ENCODE peak calls at places on chromosome 1, in ten cellular contexts. I, A, F, L, Z, K, W, D, N and B are unnamed samples.

GRCh38 chr1:187226396-187226795 is 397.6 kb downstream of the PLA2G4A start:
- DNase-seq in I (no peak), A (no peak), F (no peak), L (no peak), Z (no peak), K (no peak), W (no peak), D (no peak), N (no peak), B (no peak)

GRCh38 chr1:1833916-1834325 is 55.7 kb upstream of the NADK start:
- DNase-seq in I (no peak), A (no peak), F (no peak), L (no peak), Z (no peak), K (peak), W (no peak), D (peak), N (no peak), B (no peak)

GRCh38 chr1:23475134-23475628 is 8.8 kb downstream of the ASAP3 start:
- DNase-seq in I (peak), A (no peak), F (no peak), L (no peak), Z (no peak), K (no peak), W (no peak), D (no peak), N (no peak), B (no peak)

GRCh38 chr1:240413732-240414131 is 198.2 kb downstream of the GREM2 start:
- DNase-seq in I (no peak), A (no peak), F (no peak), L (no peak), Z (no peak), K (no peak), W (no peak), D (no peak), N (no peak), B (no peak)

GRCh38 chr1:214838351-214838750 is 235.4 kb downstream of the CENPF start:
- DNase-seq in I (no peak), A (no peak), F (no peak), L (no peak), Z (no peak), K (no peak), W (no peak), D (no peak), N (no peak), B (no peak)

GRCh38 chr1:208209896-208210589 is 34.1 kb downstream of the PLXNA2 start:
- DNase-seq in I (no peak), A (no peak), F (no peak), L (no peak), Z (no peak), K (no peak), W (no peak), D (no peak), N (no peak), B (no peak)

GRCh38 chr1:109185357-109185756 is 28.4 kb upstream of the SARS1 start:
- DNase-seq in I (no peak), A (no peak), F (no peak), L (no peak), Z (no peak), K (no peak), W (no peak), D (no peak), N (no peak), B (peak)

GRCh38 chr1:221085712-221086111 is 206.5 kb downstream of the HLX start:
- DNase-seq in I (no peak), A (no peak), F (no peak), L (no peak), Z (no peak), K (no peak), W (no peak), D (no peak), N (no peak), B (no peak)

GRCh38 chr1:155678027-155678426 is 10.5 kb downstream of the YY1AP1 start:
- DNase-seq in I (no peak), A (no peak), F (no peak), L (no peak), Z (no peak), K (no peak), W (no peak), D (no peak), N (no peak), B (no peak)

GRCh38 chr1:154760469-154760933 is 109.6 kb downstream of the KCNN3 start:
- DNase-seq in I (no peak), A (peak), F (peak), L (peak), Z (peak), K (peak), W (peak), D (peak), N (peak), B (peak)

GRCh38 chr1:109272021-109272799 is 10.7 kb downstream of the PSRC1 start:
- DNase-seq in I (no peak), A (no peak), F (no peak), L (no peak), Z (no peak), K (no peak), W (peak), D (no peak), N (no peak), B (no peak)

GRCh38 chr1:228647523-228648444 is 87.5 kb upstream of the RHOU start:
- DNase-seq in I (no peak), A (peak), F (peak), L (no peak), Z (no peak), K (peak), W (peak), D (peak), N (peak), B (peak)

GRCh38 chr1:173476197-173476663 is 905 bp upstream of the PRDX6 start:
- DNase-seq in I (no peak), A (no peak), F (no peak), L (no peak), Z (no peak), K (no peak), W (no peak), D (no peak), N (no peak), B (no peak)

GRCh38 chr1:198672124-198672523 is 33.3 kb downstream of the PTPRC start:
- DNase-seq in I (no peak), A (no peak), F (no peak), L (no peak), Z (no peak), K (no peak), W (no peak), D (no peak), N (no peak), B (no peak)

GRCh38 chr1:200372095-200372884 is 37.5 kb downstream of the ZNF281 start:
- DNase-seq in I (no peak), A (no peak), F (no peak), L (no peak), Z (no peak), K (no peak), W (no peak), D (no peak), N (no peak), B (no peak)

GRCh38 chr1:65150583-65151263 is 2.7 kb downstream of the AK4 start:
- DNase-seq in I (no peak), A (no peak), F (no peak), L (no peak), Z (no peak), K (no peak), W (no peak), D (no peak), N (no peak), B (no peak)

GRCh38 chr1:7795406-7795805 is 11.3 kb downstream of the PER3 start:
- DNase-seq in I (no peak), A (no peak), F (no peak), L (no peak), Z (no peak), K (no peak), W (no peak), D (no peak), N (no peak), B (no peak)

GRCh38 chr1:3543076-3544049 is 67.9 kb downstream of the MEGF6 start:
- DNase-seq in I (peak), A (no peak), F (no peak), L (no peak), Z (no peak), K (no peak), W (no peak), D (no peak), N (no peak), B (no peak)

GRCh38 chr1:86860424-86860823 is 53.5 kb downstream of the SELENOF start:
- DNase-seq in I (no peak), A (no peak), F (no peak), L (no peak), Z (no peak), K (no peak), W (no peak), D (no peak), N (no peak), B (no peak)

GRCh38 chr1:39573736-39574624 is 2.6 kb downstream of the PABPC4 start:
- DNase-seq in I (no peak), A (no peak), F (no peak), L (no peak), Z (no peak), K (no peak), W (no peak), D (no peak), N (no peak), B (no peak)

GRCh38 chr1:112688781-112689193 is 14.3 kb downstream of the MOV10 start:
- DNase-seq in I (no peak), A (no peak), F (no peak), L (no peak), Z (no peak), K (peak), W (peak), D (no peak), N (no peak), B (no peak)

GRCh38 chr1:93919780-93920179 is 10.6 kb upstream of the GCLM start:
- DNase-seq in I (no peak), A (no peak), F (no peak), L (no peak), Z (no peak), K (no peak), W (no peak), D (no peak), N (no peak), B (no peak)

GRCh38 chr1:180256353-180257027 is 26.4 kb downstream of the LHX4 start:
- DNase-seq in I (no peak), A (peak), F (no peak), L (no peak), Z (no peak), K (no peak), W (no peak), D (no peak), N (no peak), B (no peak)

GRCh38 chr1:162899422-162900168 is 38.6 kb upstream of the CCDC190 start:
- DNase-seq in I (no peak), A (no peak), F (no peak), L (no peak), Z (no peak), K (no peak), W (no peak), D (no peak), N (no peak), B (no peak)

GRCh38 chr1:12697406-12697805 is 18.5 kb upstream of the AADACL3 start:
- DNase-seq in I (no peak), A (no peak), F (no peak), L (no peak), Z (no peak), K (no peak), W (no peak), D (no peak), N (no peak), B (no peak)

GRCh38 chr1:91611498-91611917 is 110.9 kb downstream of the CDC7 start:
- DNase-seq in I (no peak), A (no peak), F (no peak), L (no peak), Z (no peak), K (no peak), W (no peak), D (no peak), N (no peak), B (peak)

GRCh38 chr1:37817481-37817880 is 9.5 kb upstream of the YRDC start:
- DNase-seq in I (no peak), A (no peak), F (no peak), L (no peak), Z (no peak), K (no peak), W (peak), D (no peak), N (no peak), B (peak)